ENCODE peak calls at places on chromosomes 12 and 14, in ten cellular contexts. One of them, this sample, is unnamed. For H3K4me1, the result is how much of the 10 kb centered on the place peaks cover.

GRCh38 chr12:27477049-27477448 is 30.5 kb downstream of the SMCO2 start:
- DNase-seq in upper lobe of right lung: no peak
- DNase-seq in astrocyte: no peak
- DNase-seq in right lobe of liver: no peak
- DNase-seq in GM23248: no peak
- DNase-seq in effector memory CD4-positive, alpha-beta T cell: no peak
- DNase-seq in heart right ventricle: no peak
- DNase-seq in right cardiac atrium: no peak
- DNase-seq in left lung: no peak
- DNase-seq in uterus: no peak
- DNase-seq in this sample: no peak

GRCh38 chr12:29639893-29640495 is 142.5 kb upstream of the OVCH1 start:
- DNase-seq in effector memory CD4-positive, alpha-beta T cell: no peak
- DNase-seq in heart right ventricle: no peak
- DNase-seq in GM23248: no peak
- DNase-seq in uterus: no peak
- DNase-seq in right lobe of liver: no peak
- DNase-seq in upper lobe of right lung: no peak
- DNase-seq in right cardiac atrium: no peak
- DNase-seq in left lung: no peak
- DNase-seq in astrocyte: no peak
- DNase-seq in this sample: peak

GRCh38 chr12:49288412-49288853 is 6.5 kb upstream of the PRPH start:
- DNase-seq in astrocyte: no peak
- DNase-seq in uterus: peak
- DNase-seq in upper lobe of right lung: peak
- DNase-seq in right lobe of liver: no peak
- DNase-seq in right cardiac atrium: no peak
- DNase-seq in heart right ventricle: no peak
- DNase-seq in effector memory CD4-positive, alpha-beta T cell: peak
- DNase-seq in left lung: no peak
- DNase-seq in GM23248: peak
- DNase-seq in this sample: no peak

GRCh38 chr12:109741970-109742372 is 28.3 kb downstream of the FAM222A start:
- DNase-seq in upper lobe of right lung: peak
- DNase-seq in left lung: peak
- DNase-seq in right cardiac atrium: peak
- DNase-seq in effector memory CD4-positive, alpha-beta T cell: no peak
- DNase-seq in right lobe of liver: peak
- DNase-seq in GM23248: no peak
- DNase-seq in astrocyte: no peak
- DNase-seq in heart right ventricle: peak
- DNase-seq in uterus: no peak
- DNase-seq in this sample: no peak

GRCh38 chr12:48671231-48671856 is 10.7 kb downstream of the KANSL2 start:
- DNase-seq in left lung: no peak
- DNase-seq in effector memory CD4-positive, alpha-beta T cell: no peak
- DNase-seq in right lobe of liver: no peak
- DNase-seq in right cardiac atrium: no peak
- DNase-seq in astrocyte: no peak
- DNase-seq in GM23248: peak
- DNase-seq in upper lobe of right lung: no peak
- DNase-seq in heart right ventricle: no peak
- DNase-seq in uterus: no peak
- DNase-seq in this sample: no peak

GRCh38 chr12:4221157-4221556 is 52.4 kb upstream of the CCND2 start:
- DNase-seq in left lung: no peak
- DNase-seq in right lobe of liver: no peak
- DNase-seq in effector memory CD4-positive, alpha-beta T cell: no peak
- DNase-seq in GM23248: no peak
- DNase-seq in uterus: no peak
- DNase-seq in astrocyte: no peak
- DNase-seq in heart right ventricle: no peak
- DNase-seq in upper lobe of right lung: no peak
- DNase-seq in right cardiac atrium: no peak
- DNase-seq in this sample: no peak

GRCh38 chr12:118402251-118402650 is 25.9 kb downstream of the SUDS3 start:
- DNase-seq in effector memory CD4-positive, alpha-beta T cell: no peak
- DNase-seq in GM23248: peak
- DNase-seq in heart right ventricle: no peak
- DNase-seq in uterus: no peak
- DNase-seq in upper lobe of right lung: no peak
- DNase-seq in right cardiac atrium: no peak
- DNase-seq in astrocyte: peak
- DNase-seq in right lobe of liver: no peak
- DNase-seq in left lung: no peak
- DNase-seq in this sample: no peak

GRCh38 chr12:61487728-61488127 is 772.5 kb upstream of the USP15 start:
- DNase-seq in upper lobe of right lung: no peak
- DNase-seq in effector memory CD4-positive, alpha-beta T cell: no peak
- DNase-seq in GM23248: no peak
- DNase-seq in uterus: no peak
- DNase-seq in heart right ventricle: no peak
- DNase-seq in right lobe of liver: no peak
- DNase-seq in right cardiac atrium: no peak
- DNase-seq in astrocyte: no peak
- DNase-seq in left lung: no peak
- DNase-seq in this sample: no peak

GRCh38 chr12:75329918-75330826 is at the start of gene CAPS2:
- DNase-seq in right lobe of liver: peak
- DNase-seq in effector memory CD4-positive, alpha-beta T cell: peak
- DNase-seq in right cardiac atrium: peak
- DNase-seq in GM23248: peak
- DNase-seq in heart right ventricle: peak
- DNase-seq in uterus: peak
- DNase-seq in left lung: peak
- DNase-seq in astrocyte: peak
- DNase-seq in upper lobe of right lung: peak
- DNase-seq in this sample: peak

GRCh38 chr12:106601031-106601430 is 18.2 kb downstream of the RFX4 start:
- DNase-seq in GM23248: no peak
- DNase-seq in effector memory CD4-positive, alpha-beta T cell: no peak
- DNase-seq in astrocyte: no peak
- DNase-seq in right lobe of liver: no peak
- DNase-seq in uterus: no peak
- DNase-seq in left lung: no peak
- DNase-seq in right cardiac atrium: no peak
- DNase-seq in upper lobe of right lung: no peak
- DNase-seq in heart right ventricle: no peak
- DNase-seq in this sample: no peak

GRCh38 chr12:14167005-14167628 is 185.7 kb upstream of the GRIN2B start:
- DNase-seq in uterus: peak
- DNase-seq in upper lobe of right lung: no peak
- DNase-seq in right cardiac atrium: no peak
- DNase-seq in heart right ventricle: no peak
- DNase-seq in effector memory CD4-positive, alpha-beta T cell: no peak
- DNase-seq in right lobe of liver: peak
- DNase-seq in left lung: no peak
- DNase-seq in astrocyte: peak
- DNase-seq in GM23248: peak
- DNase-seq in this sample: no peak

GRCh38 chr14:20841096-20841495 is 38.5 kb upstream of the RNASE1 start:
- DNase-seq in right lobe of liver: no peak
- DNase-seq in left lung: no peak
- DNase-seq in uterus: no peak
- DNase-seq in effector memory CD4-positive, alpha-beta T cell: no peak
- DNase-seq in astrocyte: no peak
- DNase-seq in GM23248: no peak
- DNase-seq in upper lobe of right lung: no peak
- DNase-seq in right cardiac atrium: no peak
- DNase-seq in heart right ventricle: no peak
- DNase-seq in this sample: no peak

GRCh38 chr14:53772936-53773335 is 183.7 kb downstream of the BMP4 start:
- DNase-seq in left lung: no peak
- DNase-seq in GM23248: no peak
- DNase-seq in right lobe of liver: no peak
- DNase-seq in upper lobe of right lung: no peak
- DNase-seq in right cardiac atrium: no peak
- DNase-seq in effector memory CD4-positive, alpha-beta T cell: no peak
- DNase-seq in uterus: no peak
- DNase-seq in heart right ventricle: no peak
- DNase-seq in astrocyte: no peak
- DNase-seq in this sample: no peak

DNA sequence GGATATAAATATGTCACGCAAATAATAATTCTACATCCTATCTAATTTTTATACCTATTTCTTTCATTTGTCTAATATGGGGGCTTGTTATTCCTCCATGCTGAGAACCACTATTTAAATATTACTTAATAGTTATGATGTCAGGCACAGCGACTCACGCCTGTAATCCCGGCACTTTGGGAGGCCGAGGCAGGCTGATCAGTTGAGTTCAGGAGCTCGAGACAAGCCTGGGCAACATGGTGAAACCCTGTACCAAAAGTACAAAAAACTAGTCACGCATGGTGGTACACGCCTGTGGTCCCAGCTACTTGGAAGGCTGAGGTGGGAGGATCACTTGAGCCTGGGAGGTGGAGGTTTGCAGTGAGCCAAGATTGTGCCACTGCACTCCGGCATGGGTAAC is 45.2 kb downstream of the GXYLT1 start:
- DNase-seq in uterus: no peak
- DNase-seq in astrocyte: no peak
- DNase-seq in upper lobe of right lung: no peak
- DNase-seq in GM23248: no peak
- DNase-seq in right lobe of liver: no peak
- DNase-seq in effector memory CD4-positive, alpha-beta T cell: no peak
- DNase-seq in left lung: no peak
- DNase-seq in heart right ventricle: no peak
- DNase-seq in right cardiac atrium: no peak
- DNase-seq in this sample: no peak
- H3K4me3 ChIP-seq in uterus: no peak
- H3K4me3 ChIP-seq in astrocyte: no peak
- H3K4me3 ChIP-seq in upper lobe of right lung: no peak
- H3K4me3 ChIP-seq in GM23248: no peak
- H3K4me3 ChIP-seq in right lobe of liver: no peak
- H3K4me3 ChIP-seq in effector memory CD4-positive, alpha-beta T cell: no peak
- H3K4me3 ChIP-seq in left lung: no peak
- H3K4me3 ChIP-seq in heart right ventricle: no peak
- H3K4me3 ChIP-seq in right cardiac atrium: no peak
- H3K4me3 ChIP-seq in this sample: no peak

DNA sequence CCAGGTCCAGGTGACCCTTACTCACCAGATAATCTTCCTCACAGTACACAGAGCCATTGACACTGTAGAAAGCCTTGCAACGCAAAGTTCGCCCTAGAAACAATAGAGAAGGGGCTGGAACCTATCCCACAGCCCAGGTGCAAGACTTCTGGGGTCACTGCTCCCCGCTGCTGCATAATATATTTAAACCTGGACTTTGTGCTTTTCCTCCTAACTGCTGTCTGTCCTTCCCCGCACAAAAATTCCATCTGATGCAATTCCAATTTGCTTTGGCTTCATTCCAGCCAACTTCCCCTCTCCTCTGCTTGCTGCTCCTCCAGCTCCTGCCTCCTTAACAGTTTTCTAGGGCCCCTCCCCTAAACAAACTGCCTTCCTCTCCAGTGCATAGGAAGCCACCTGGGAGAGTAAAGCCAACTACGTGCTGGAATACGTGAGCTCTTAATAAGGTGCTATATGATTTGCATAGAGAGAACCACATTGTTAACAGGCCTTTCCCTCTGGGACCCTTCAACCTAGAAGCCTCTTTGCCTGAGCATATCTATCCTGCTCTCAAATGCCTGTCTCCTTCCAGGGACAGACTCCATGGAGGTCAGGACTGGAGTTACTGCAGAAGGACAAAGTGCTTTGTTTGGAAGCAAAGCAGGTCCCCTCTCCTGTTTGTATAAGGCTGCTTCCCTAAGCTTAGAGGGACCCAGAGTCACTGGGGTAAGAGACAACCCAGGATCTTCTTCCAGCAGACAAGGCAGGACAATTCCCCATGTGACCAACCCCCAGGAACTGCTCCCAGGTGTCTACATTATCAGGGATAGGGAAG is 5.5 kb downstream of the AJUBA start:
- DNase-seq in GM23248: peak
- DNase-seq in effector memory CD4-positive, alpha-beta T cell: no peak
- DNase-seq in uterus: no peak
- DNase-seq in right cardiac atrium: no peak
- DNase-seq in astrocyte: no peak
- DNase-seq in heart right ventricle: no peak
- DNase-seq in upper lobe of right lung: no peak
- DNase-seq in right lobe of liver: peak
- DNase-seq in left lung: no peak
- DNase-seq in this sample: no peak
- H3K4me1 ChIP-seq in GM23248: under half
- H3K4me1 ChIP-seq in effector memory CD4-positive, alpha-beta T cell: under half
- H3K4me1 ChIP-seq in uterus: under half
- H3K4me1 ChIP-seq in right cardiac atrium: under half
- H3K4me1 ChIP-seq in astrocyte: under half
- H3K4me1 ChIP-seq in heart right ventricle: under half
- H3K4me1 ChIP-seq in upper lobe of right lung: under half
- H3K4me1 ChIP-seq in right lobe of liver: half or more
- H3K4me1 ChIP-seq in left lung: under half
- H3K4me1 ChIP-seq in this sample: half or more

DNA sequence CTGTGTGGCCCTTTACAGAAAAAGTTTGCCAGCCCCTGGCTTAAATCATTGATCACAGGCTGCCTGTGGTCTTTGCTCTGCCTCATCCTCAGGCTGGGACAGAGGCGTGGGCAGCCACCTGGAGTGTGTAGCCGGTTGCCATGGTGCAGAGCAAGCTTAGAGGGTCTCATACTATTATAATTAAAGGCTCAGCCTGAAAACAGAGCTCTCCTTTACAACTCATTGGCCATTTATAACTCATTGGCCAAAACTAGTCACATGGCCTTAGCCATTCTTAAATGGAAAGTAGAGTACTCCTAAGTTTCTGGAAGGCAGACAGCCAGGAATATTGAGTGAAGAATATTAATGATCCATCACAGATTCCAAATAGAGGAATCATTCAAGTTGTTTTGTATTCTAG is 3.0 kb downstream of the HSP90B1 start:
- DNase-seq in right lobe of liver: no peak
- DNase-seq in uterus: no peak
- DNase-seq in left lung: no peak
- DNase-seq in right cardiac atrium: no peak
- DNase-seq in upper lobe of right lung: no peak
- DNase-seq in heart right ventricle: no peak
- DNase-seq in effector memory CD4-positive, alpha-beta T cell: no peak
- DNase-seq in GM23248: peak
- DNase-seq in astrocyte: no peak
- DNase-seq in this sample: no peak
- H3K27ac ChIP-seq in right lobe of liver: no peak
- H3K27ac ChIP-seq in uterus: no peak
- H3K27ac ChIP-seq in left lung: no peak
- H3K27ac ChIP-seq in right cardiac atrium: no peak
- H3K27ac ChIP-seq in upper lobe of right lung: no peak
- H3K27ac ChIP-seq in heart right ventricle: no peak
- H3K27ac ChIP-seq in effector memory CD4-positive, alpha-beta T cell: no peak
- H3K27ac ChIP-seq in GM23248: no peak
- H3K27ac ChIP-seq in astrocyte: no peak
- H3K27ac ChIP-seq in this sample: peak

DNA sequence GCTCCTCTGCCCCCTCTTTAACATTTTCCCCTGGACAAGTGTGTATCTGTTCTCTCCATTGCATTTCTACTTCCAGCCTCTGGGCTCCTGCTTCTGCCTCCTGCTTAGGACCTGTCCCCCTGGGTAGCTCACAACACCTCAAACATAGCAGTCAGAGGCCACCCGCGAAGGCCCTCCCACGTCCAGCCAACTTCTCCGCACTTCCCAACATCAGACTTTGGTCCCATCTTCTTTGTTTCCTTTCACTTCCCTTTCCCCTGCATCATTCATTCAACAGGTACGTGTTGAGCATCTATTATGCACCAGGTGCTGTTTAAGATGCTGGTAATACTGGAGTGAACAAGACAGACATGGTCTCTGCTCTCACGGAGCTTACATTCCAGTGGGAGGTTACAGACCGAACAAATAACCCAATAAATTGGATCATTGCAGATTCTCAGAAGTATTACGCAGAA is 3.1 kb downstream of the C12orf57 start:
- DNase-seq in upper lobe of right lung: no peak
- DNase-seq in right lobe of liver: no peak
- DNase-seq in right cardiac atrium: no peak
- DNase-seq in left lung: no peak
- DNase-seq in heart right ventricle: no peak
- DNase-seq in uterus: no peak
- DNase-seq in astrocyte: no peak
- DNase-seq in effector memory CD4-positive, alpha-beta T cell: no peak
- DNase-seq in GM23248: no peak
- DNase-seq in this sample: peak
- H3K4me3 ChIP-seq in upper lobe of right lung: peak
- H3K4me3 ChIP-seq in right lobe of liver: peak
- H3K4me3 ChIP-seq in right cardiac atrium: no peak
- H3K4me3 ChIP-seq in left lung: peak
- H3K4me3 ChIP-seq in heart right ventricle: peak
- H3K4me3 ChIP-seq in uterus: no peak
- H3K4me3 ChIP-seq in astrocyte: no peak
- H3K4me3 ChIP-seq in effector memory CD4-positive, alpha-beta T cell: peak
- H3K4me3 ChIP-seq in GM23248: no peak
- H3K4me3 ChIP-seq in this sample: peak

This sample was measured in left ventricle myocardium inferior.